ENCODE peak calls at places on chromosomes 13 and 19, in five cellular contexts. T is astrocyte of the cerebellum; O is pons; E is H9; H is stimulated activated naive CD4-positive, alpha-beta T cell. C is an unnamed sample.

GRCh38 chr13:52459668-52460067 is 4.4 kb downstream of the CKAP2 start:
- DNase-seq in T (no peak), O (no peak), E (no peak), H (no peak), C (no peak)

GRCh38 chr19:571127-571974 is 1.0 kb upstream of the BSG start:
- DNase-seq in T (no peak), O (no peak), E (peak), H (peak), C (peak)

GRCh38 chr19:10226376-10227214 is 4.5 kb downstream of the S1PR2 start:
- DNase-seq in T (no peak), O (peak), E (no peak), H (no peak), C (no peak)

GRCh38 chr19:46878613-46879375 is 18.0 kb downstream of the ARHGAP35 start:
- DNase-seq in T (peak), O (no peak), E (no peak), H (no peak), C (no peak)

GRCh38 chr19:13094285-13094595 is 8.4 kb downstream of the LYL1 start:
- DNase-seq in T (no peak), O (no peak), E (no peak), H (no peak), C (no peak)

GRCh38 chr13:90414691-90415596 is 932.5 kb upstream of the MIR17HG start:
- DNase-seq in T (peak), O (no peak), E (no peak), H (no peak), C (peak)

GRCh38 chr19:32222594-32222993 is 122.8 kb upstream of the ZNF507 start:
- DNase-seq in T (no peak), O (no peak), E (no peak), H (no peak), C (no peak)

GRCh38 chr13:92994056-92994455 is 232.6 kb upstream of the GPC6 start:
- DNase-seq in T (no peak), O (no peak), E (no peak), H (no peak), C (no peak)

GRCh38 chr19:3979289-3979673 is 6.0 kb downstream of the EEF2 start:
- DNase-seq in T (no peak), O (no peak), E (peak), H (no peak), C (no peak)

GRCh38 chr13:51747438-51748434 is 56.2 kb downstream of the DHRS12 start:
- DNase-seq in T (no peak), O (no peak), E (no peak), H (no peak), C (no peak)

GRCh38 chr19:19637523-19638251 is 5.8 kb downstream of the GMIP start:
- DNase-seq in T (no peak), O (no peak), E (peak), H (no peak), C (no peak)

GRCh38 chr13:75135325-75135825 is 346.6 kb downstream of the TBC1D4 start:
- DNase-seq in T (peak), O (no peak), E (no peak), H (no peak), C (no peak)

GRCh38 chr13:100694722-100695644 is 20.4 kb upstream of the TMTC4 start:
- DNase-seq in T (peak), O (peak), E (peak), H (no peak), C (no peak)

GRCh38 chr19:14031719-14032480 is at the start of gene IL27RA:
- DNase-seq in T (no peak), O (peak), E (peak), H (peak), C (peak)

GRCh38 chr13:100128838-100129237 is 39.9 kb downstream of the PCCA start:
- DNase-seq in T (no peak), O (no peak), E (no peak), H (no peak), C (no peak)

GRCh38 chr13:73096173-73097117 is 37.6 kb downstream of the KLF5 start:
- DNase-seq in T (no peak), O (no peak), E (no peak), H (no peak), C (no peak)

GRCh38 chr13:109345433-109345941 is 440.9 kb downstream of the IRS2 start:
- DNase-seq in T (peak), O (no peak), E (no peak), H (no peak), C (no peak)

GRCh38 chr19:893775-894090 is 449 bp downstream of the RNU6-9 start:
- DNase-seq in T (no peak), O (no peak), E (no peak), H (no peak), C (no peak)

GRCh38 chr19:32406161-32407003 is 812 bp downstream of the DPY19L3 start:
- DNase-seq in T (no peak), O (no peak), E (no peak), H (no peak), C (peak)

GRCh38 chr13:21670006-21670882 is 629 bp upstream of the FGF9 start:
- DNase-seq in T (no peak), O (no peak), E (peak), H (peak), C (peak)

GRCh38 chr19:42538841-42539709 is 10.8 kb upstream of the CEACAM1 start:
- DNase-seq in T (no peak), O (no peak), E (no peak), H (no peak), C (no peak)

GRCh38 chr13:59494560-59494970 is 669.2 kb downstream of the DIAPH3 start:
- DNase-seq in T (peak), O (peak), E (no peak), H (no peak), C (peak)

GRCh38 chr19:21133633-21134032 is 8.2 kb upstream of the ZNF431 start:
- DNase-seq in T (no peak), O (no peak), E (no peak), H (no peak), C (no peak)

GRCh38 chr13:108346376-108346775 is 76.9 kb downstream of the TNFSF13B start:
- DNase-seq in T (no peak), O (no peak), E (peak), H (no peak), C (no peak)